ENCODE peak calls at places on chromosome 2, in four cellular contexts. F is aorta, G is GM19239, T is posterior cingulate gyrus. P is an unnamed sample.

GRCh38 chr2:134570676-134571075 is 148.1 kb downstream of the TMEM163 start:
- DNase-seq in F (no peak), G (no peak), T (no peak), P (no peak)

GRCh38 chr2:222802502-222803196 is 58.2 kb upstream of the ACSL3 start:
- DNase-seq in T (no peak), G (no peak), F (no peak), P (no peak)

GRCh38 chr2:163732718-163733117 is 3.1 kb downstream of the FIGN start:
- DNase-seq in F (no peak), T (no peak), G (no peak), P (no peak)

GRCh38 chr2:233802132-233802815 is 24.1 kb downstream of the MROH2A start:
- DNase-seq in T (no peak), F (no peak), G (no peak), P (no peak)

GRCh38 chr2:199488772-199489400 is 31.1 kb upstream of the SATB2 start:
- DNase-seq in F (no peak), T (no peak), G (peak), P (no peak)

GRCh38 chr2:67256892-67257291 is 140.2 kb upstream of the ETAA1 start:
- DNase-seq in T (no peak), F (no peak), G (no peak), P (no peak)

GRCh38 chr2:207463433-207463832 is 66.3 kb upstream of the CREB1 start:
- DNase-seq in G (no peak), F (no peak), T (no peak), P (no peak)

GRCh38 chr2:128549646-128550260 is 231.1 kb upstream of the HS6ST1 start:
- DNase-seq in F (no peak), G (no peak), T (no peak), P (no peak)

GRCh38 chr2:82875891-82876290 is 1583.2 kb downstream of the SUCLG1 start:
- DNase-seq in F (no peak), T (no peak), G (no peak), P (no peak)

GRCh38 chr2:134845719-134846118 is 7.3 kb downstream of the ACMSD start:
- DNase-seq in T (no peak), G (no peak), F (no peak), P (no peak)

GRCh38 chr2:86044045-86044444 is 61.6 kb downstream of the POLR1A start:
- DNase-seq in T (no peak), G (no peak), F (no peak), P (no peak)

P was measured in T47D.